ENCODE peak calls at places on chromosomes 3 and 15, in six cellular contexts. S is HepG2, F is SK-N-SH, G is H1, R is K562, V is GM12878. O is an unnamed sample.

GRCh38 chr3:28286595-28286994 is 45.2 kb downstream of the CMC1 start:
- DNase-seq in S (peak), F (peak), G (no peak), R (peak), V (peak), O (peak)

GRCh38 chr15:76843269-76843668 is 61.9 kb downstream of the SCAPER start:
- DNase-seq in S (no peak), F (no peak), G (no peak), R (no peak), V (no peak), O (no peak)

GRCh38 chr3:112375117-112375516 is 42.2 kb downstream of the CD200 start:
- DNase-seq in S (no peak), F (no peak), G (no peak), R (no peak), V (no peak), O (no peak)

GRCh38 chr3:105365536-105366301 is 990 bp upstream of the ALCAM start:
- DNase-seq in S (no peak), F (peak), G (no peak), R (no peak), V (no peak), O (peak)

GRCh38 chr3:3286014-3286413 is 106.5 kb upstream of the CRBN start:
- DNase-seq in S (no peak), F (peak), G (no peak), R (peak), V (no peak), O (no peak)

GRCh38 chr3:107790612-107791011 is 267.9 kb downstream of the BBX start:
- DNase-seq in S (no peak), F (no peak), G (no peak), R (no peak), V (no peak), O (no peak)

GRCh38 chr3:115164374-115165221 is 17.5 kb upstream of the ZBTB20 start:
- DNase-seq in S (no peak), F (no peak), G (no peak), R (no peak), V (no peak), O (no peak)

GRCh38 chr15:75817151-75817935 is 25.9 kb upstream of the UBE2Q2 start:
- DNase-seq in S (no peak), F (no peak), G (no peak), R (no peak), V (no peak), O (peak)

GRCh38 chr3:13452490-13453335 is 27.4 kb upstream of the HDAC11 start:
- DNase-seq in S (peak), F (peak), G (no peak), R (peak), V (peak), O (peak)

GRCh38 chr3:126971891-126972351 is 11.0 kb upstream of the PLXNA1 start:
- DNase-seq in S (no peak), F (peak), G (no peak), R (no peak), V (no peak), O (no peak)

GRCh38 chr3:132660745-132661067 is 577 bp downstream of the UBA5 start:
- DNase-seq in S (no peak), F (peak), G (no peak), R (no peak), V (no peak), O (no peak)

GRCh38 chr3:151085889-151086483 is 522 bp downstream of the MED12L start:
- DNase-seq in S (no peak), F (peak), G (no peak), R (no peak), V (no peak), O (peak)

GRCh38 chr3:16315623-16316022 is 50.6 kb downstream of the OXNAD1 start:
- DNase-seq in S (no peak), F (no peak), G (no peak), R (no peak), V (no peak), O (no peak)

GRCh38 chr15:41019174-41019573 is 65.9 kb downstream of the CHAC1 start:
- DNase-seq in S (no peak), F (no peak), G (no peak), R (no peak), V (no peak), O (no peak)

GRCh38 chr3:126355777-126356372 is 1.3 kb downstream of the KLF15 start:
- DNase-seq in S (peak), F (peak), G (peak), R (peak), V (no peak), O (no peak)

GRCh38 chr3:183826448-183826847 is 1.1 kb upstream of the MAP6D1 start:
- DNase-seq in S (no peak), F (no peak), G (no peak), R (no peak), V (no peak), O (no peak)

GRCh38 chr3:25520926-25521559 is 93.0 kb downstream of the RARB start:
- DNase-seq in S (no peak), F (no peak), G (no peak), R (no peak), V (no peak), O (no peak)

GRCh38 chr3:52144034-52144795 is 10.0 kb downstream of the POC1A start:
- DNase-seq in S (peak), F (peak), G (peak), R (peak), V (no peak), O (peak)

GRCh38 chr15:57566840-57567239 is 24.9 kb upstream of the MYZAP start:
- DNase-seq in S (no peak), F (no peak), G (no peak), R (no peak), V (no peak), O (no peak)

GRCh38 chr3:34056951-34057390 is 258.5 kb downstream of the PDCD6IP start:
- DNase-seq in S (no peak), F (no peak), G (no peak), R (no peak), V (peak), O (peak)

GRCh38 chr3:150251187-150251592 is 156.9 kb upstream of the TSC22D2 start:
- DNase-seq in S (no peak), F (no peak), G (no peak), R (no peak), V (no peak), O (no peak)

GRCh38 chr3:178226094-178226493 is 310.1 kb upstream of the KCNMB2 start:
- DNase-seq in S (no peak), F (no peak), G (no peak), R (no peak), V (no peak), O (no peak)

GRCh38 chr3:49132437-49133225 is at the start of gene LAMB2:
- DNase-seq in S (peak), F (peak), G (peak), R (peak), V (no peak), O (peak)

GRCh38 chr3:160616311-160616710 is 50.9 kb upstream of the KPNA4 start:
- DNase-seq in S (no peak), F (no peak), G (no peak), R (no peak), V (no peak), O (no peak)

GRCh38 chr15:59303641-59304433 is 68.8 kb downstream of the MYO1E start:
- DNase-seq in S (peak), F (no peak), G (no peak), R (no peak), V (peak), O (no peak)

GRCh38 chr3:102599819-102600576 is 165.2 kb downstream of the ZPLD1 start:
- DNase-seq in S (no peak), F (no peak), G (no peak), R (no peak), V (no peak), O (no peak)

GRCh38 chr3:129040579-129041300 is 19.8 kb upstream of the GP9 start:
- DNase-seq in S (no peak), F (peak), G (no peak), R (no peak), V (no peak), O (no peak)

GRCh38 chr15:63870403-63871209 is 36.9 kb upstream of the HERC1 start:
- DNase-seq in S (peak), F (no peak), G (peak), R (peak), V (no peak), O (peak)

GRCh38 chr15:73570355-73571032 is 62.7 kb downstream of the NPTN start:
- DNase-seq in S (no peak), F (no peak), G (no peak), R (no peak), V (no peak), O (no peak)

DNA sequence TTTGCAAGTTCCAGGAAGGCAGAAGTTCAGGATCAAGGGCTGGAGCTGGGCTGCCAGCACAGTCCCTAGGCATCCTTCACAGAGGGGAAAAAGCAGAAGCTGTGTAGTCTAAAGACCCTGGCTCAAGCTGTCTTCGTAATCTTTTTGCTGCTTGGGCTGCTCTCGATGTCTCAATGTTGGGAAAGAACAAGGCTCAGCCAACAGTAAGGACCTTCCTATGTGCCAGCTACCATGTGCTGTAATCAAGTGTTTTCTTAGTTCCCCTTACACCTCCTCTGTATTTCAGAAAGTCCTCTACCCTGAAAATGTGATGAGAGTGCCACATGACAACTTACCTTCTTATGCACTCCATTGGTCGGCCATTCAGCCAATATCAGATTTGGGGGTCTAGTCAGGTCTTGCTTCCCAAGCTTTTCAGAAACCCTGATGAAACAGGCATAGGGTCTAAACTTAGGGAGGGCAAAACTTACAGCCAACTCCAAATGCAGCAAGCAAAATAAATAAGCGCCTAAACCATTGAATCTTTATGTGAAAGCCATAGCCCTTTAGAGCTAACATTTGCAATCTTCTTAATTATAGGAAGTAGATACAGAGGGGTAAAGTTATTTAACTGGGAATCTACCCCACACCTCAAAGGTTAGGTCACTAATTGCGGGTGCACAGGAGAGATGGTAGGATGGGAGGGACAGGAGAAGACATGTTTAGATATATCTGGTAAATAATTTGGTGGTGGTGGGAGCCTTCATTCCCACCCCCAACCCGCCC is 1.2 kb upstream of the EDEM1 start:
- DNase-seq in S (no peak), F (no peak), G (no peak), R (no peak), V (no peak), O (no peak)
- H3K4me2 ChIP-seq in S (peak), F (peak), G (no peak), R (peak), V (peak), O (peak)

DNA sequence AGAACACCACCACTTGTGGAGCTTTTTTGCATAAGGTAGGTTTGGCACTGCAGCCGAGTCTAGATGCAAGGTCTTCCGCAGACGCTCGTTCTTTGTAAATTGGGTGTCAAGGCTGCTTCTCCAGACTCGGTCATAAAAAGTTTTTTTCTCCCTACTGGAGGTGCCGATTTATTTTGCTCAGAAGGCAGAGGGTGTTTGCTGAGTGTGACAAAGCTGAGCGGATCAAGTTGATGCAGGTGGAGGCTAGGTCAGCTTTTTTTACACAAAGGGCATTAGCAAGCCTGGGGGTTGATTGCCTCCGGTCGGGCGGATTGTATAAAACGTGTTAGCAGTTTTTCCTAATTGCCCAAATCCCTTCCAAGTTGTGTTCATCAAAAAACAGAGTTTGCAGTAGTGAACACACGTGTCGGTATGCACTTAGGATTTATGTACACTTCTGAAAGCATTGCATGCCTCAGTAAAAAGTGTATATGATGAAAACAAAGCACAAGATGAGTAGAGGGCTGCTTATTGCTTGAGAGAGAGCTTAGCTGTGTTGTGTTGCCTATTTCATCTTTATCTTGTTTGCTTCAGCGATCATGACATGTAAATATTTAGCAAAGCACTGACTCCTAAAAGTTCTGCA is 2.6 kb downstream of the GPR160 start:
- DNase-seq in S (no peak), F (no peak), G (no peak), R (no peak), V (no peak), O (no peak)
- TF ChIP-seq CHD2 in S (no peak), F (no peak), G (no peak), R (no peak), V (no peak), O (no peak)

DNA sequence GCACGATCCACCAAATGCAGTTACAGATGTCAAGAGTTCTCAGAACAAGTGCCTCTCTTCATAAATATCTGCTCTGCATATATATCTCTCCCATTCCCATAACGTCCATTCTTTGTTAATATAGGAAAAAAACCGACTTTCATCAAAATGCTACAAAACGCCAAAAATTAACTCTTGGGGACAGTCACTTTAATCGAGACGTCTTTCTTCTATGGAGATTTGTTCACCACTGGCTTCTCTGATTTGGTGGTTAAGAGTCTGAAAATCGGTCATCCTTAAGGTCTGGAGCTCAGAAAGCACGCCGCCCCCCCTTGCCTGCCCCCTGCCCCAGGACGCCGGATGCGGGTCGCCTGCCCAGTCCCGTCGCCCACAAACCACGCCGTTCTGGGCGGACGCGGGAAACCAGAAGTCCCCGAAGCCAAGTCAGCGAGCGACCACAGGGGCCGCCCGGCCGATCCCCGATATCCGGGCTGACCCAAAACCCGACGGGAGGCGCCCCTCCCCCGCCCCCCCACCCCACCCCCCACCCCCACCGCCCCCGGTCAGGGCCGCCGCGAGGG is 252.7 kb downstream of the TJP1 start:
- DNase-seq in S (no peak), F (no peak), G (no peak), R (no peak), V (no peak), O (no peak)
- H3K4me3 ChIP-seq in S (no peak), F (no peak), G (no peak), R (no peak), V (no peak), O (peak)

GRCh38 chr3:193779933-193780332 is 186.9 kb downstream of the OPA1 start:
- DNase-seq in S (no peak), F (no peak), G (no peak), R (no peak), V (no peak), O (no peak)

GRCh38 chr3:193782747-193783146 is 189.7 kb downstream of the OPA1 start:
- DNase-seq in S (no peak), F (no peak), G (no peak), R (no peak), V (no peak), O (no peak)

GRCh38 chr3:193780371-193780770 is 187.4 kb downstream of the OPA1 start:
- DNase-seq in S (no peak), F (no peak), G (no peak), R (no peak), V (no peak), O (no peak)

GRCh38 chr3:193782280-193782654 is 189.3 kb downstream of the OPA1 start:
- DNase-seq in S (no peak), F (no peak), G (no peak), R (no peak), V (no peak), O (peak)

GRCh38 chr3:193780810-193781472 is 187.9 kb downstream of the OPA1 start:
- DNase-seq in S (peak), F (peak), G (peak), R (peak), V (no peak), O (peak)
- H3K4me2 ChIP-seq in S (peak), F (no peak), G (peak), R (no peak), V (no peak), O (peak)

DNA sequence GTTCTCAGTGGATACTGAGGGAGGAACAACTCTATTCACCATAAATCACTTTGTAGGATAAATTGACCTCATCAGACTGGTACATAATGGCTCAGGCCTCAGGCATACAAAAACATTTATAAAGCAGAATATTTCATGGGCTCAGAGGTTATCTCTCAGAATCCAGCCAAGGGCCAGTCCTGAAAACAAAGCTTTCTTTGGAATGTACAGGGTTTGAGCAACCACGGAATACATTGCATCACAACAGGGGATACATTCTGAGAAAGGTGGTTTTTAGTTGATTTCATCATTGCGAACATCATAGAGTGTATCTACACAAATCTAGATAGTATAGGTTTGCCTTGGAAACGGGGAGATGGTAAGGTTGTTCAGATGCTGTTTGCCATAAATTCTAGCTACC is 33.4 kb upstream of the CTDSPL2 start:
- DNase-seq in S (peak), F (no peak), G (no peak), R (no peak), V (no peak), O (no peak)
- TF ChIP-seq CHD2 in S (no peak), F (no peak), G (no peak), R (no peak), V (no peak), O (no peak)

GRCh38 chr15:89777073-89777820 is 1.1 kb downstream of the MESP2 start:
- DNase-seq in S (no peak), F (no peak), G (no peak), R (no peak), V (no peak), O (no peak)
- H3K4me3 ChIP-seq in S (no peak), F (no peak), G (peak), R (no peak), V (no peak), O (no peak)

DNA sequence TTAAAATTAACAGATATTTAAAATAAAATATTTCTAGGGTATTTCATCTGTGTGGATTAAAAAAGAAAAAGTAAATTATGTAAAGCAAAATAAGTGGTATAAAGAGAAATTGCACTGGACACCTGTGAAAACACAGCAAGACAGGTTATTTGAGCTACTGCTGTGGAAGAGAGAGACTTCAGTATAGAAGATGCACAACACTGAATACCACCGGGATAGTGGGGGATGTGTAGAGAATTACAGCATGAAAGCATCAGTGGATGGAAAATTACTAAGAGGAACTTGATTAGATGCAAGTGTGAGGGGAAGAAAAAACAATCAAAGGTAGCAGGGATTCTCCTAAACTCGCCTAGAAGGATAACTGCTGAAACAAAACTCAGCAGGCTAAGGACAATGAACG is 1242.5 kb upstream of the GBE1 start:
- DNase-seq in S (no peak), F (no peak), G (no peak), R (no peak), V (no peak), O (no peak)
- H3K4me2 ChIP-seq in S (no peak), F (no peak), G (no peak), R (no peak), V (no peak), O (no peak)

GRCh38 chr3:37770938-37771918 is 90.5 kb upstream of the CTDSPL start:
- DNase-seq in S (no peak), F (peak), G (no peak), R (no peak), V (no peak), O (no peak)
- TF ChIP-seq CHD2 in S (no peak), F (no peak), G (no peak), R (no peak), V (no peak), O (no peak)